ENCODE peak calls at places on chromosomes 16 and 17, in eight cellular contexts. One of them, this sample, is unnamed.

GRCh38 chr17:40548982-40549680 is 16.1 kb downstream of the CCR7 start:
- DNase-seq in CD8-positive, alpha-beta T cell: no peak
- DNase-seq in small intestine: peak
- DNase-seq in NAMALWA: no peak
- DNase-seq in AG20443: peak
- DNase-seq in amygdala: no peak
- DNase-seq in GM10248: no peak
- DNase-seq in GM04504: no peak
- DNase-seq in this sample: no peak

GRCh38 chr17:4520881-4521600 is 22.4 kb downstream of the SPNS2 start:
- DNase-seq in CD8-positive, alpha-beta T cell: no peak
- DNase-seq in small intestine: no peak
- DNase-seq in NAMALWA: no peak
- DNase-seq in AG20443: peak
- DNase-seq in amygdala: no peak
- DNase-seq in GM10248: no peak
- DNase-seq in GM04504: peak
- DNase-seq in this sample: no peak

GRCh38 chr16:2706085-2706484 is 13.9 kb downstream of the PRSS27 start:
- DNase-seq in CD8-positive, alpha-beta T cell: no peak
- DNase-seq in small intestine: no peak
- DNase-seq in NAMALWA: no peak
- DNase-seq in AG20443: no peak
- DNase-seq in amygdala: no peak
- DNase-seq in GM10248: no peak
- DNase-seq in GM04504: no peak
- DNase-seq in this sample: no peak

GRCh38 chr16:15559176-15559575 is 83.8 kb downstream of the MARF1 start:
- DNase-seq in CD8-positive, alpha-beta T cell: no peak
- DNase-seq in small intestine: no peak
- DNase-seq in NAMALWA: no peak
- DNase-seq in AG20443: no peak
- DNase-seq in amygdala: no peak
- DNase-seq in GM10248: no peak
- DNase-seq in GM04504: no peak
- DNase-seq in this sample: no peak

GRCh38 chr16:64615647-64616280 is 506.1 kb downstream of the CDH11 start:
- DNase-seq in CD8-positive, alpha-beta T cell: no peak
- DNase-seq in small intestine: no peak
- DNase-seq in NAMALWA: no peak
- DNase-seq in AG20443: no peak
- DNase-seq in amygdala: no peak
- DNase-seq in GM10248: no peak
- DNase-seq in GM04504: no peak
- DNase-seq in this sample: no peak

GRCh38 chr17:37830151-37830993 is 85.5 kb upstream of the HNF1B start:
- DNase-seq in CD8-positive, alpha-beta T cell: no peak
- DNase-seq in small intestine: no peak
- DNase-seq in NAMALWA: no peak
- DNase-seq in AG20443: no peak
- DNase-seq in amygdala: no peak
- DNase-seq in GM10248: no peak
- DNase-seq in GM04504: no peak
- DNase-seq in this sample: no peak

GRCh38 chr17:63445065-63445464 is 1.0 kb downstream of the CYB561 start:
- DNase-seq in CD8-positive, alpha-beta T cell: no peak
- DNase-seq in small intestine: peak
- DNase-seq in NAMALWA: no peak
- DNase-seq in AG20443: no peak
- DNase-seq in amygdala: no peak
- DNase-seq in GM10248: no peak
- DNase-seq in GM04504: no peak
- DNase-seq in this sample: no peak

GRCh38 chr17:75774471-75774987 is 9.5 kb upstream of the GALK1 start:
- DNase-seq in CD8-positive, alpha-beta T cell: no peak
- DNase-seq in small intestine: no peak
- DNase-seq in NAMALWA: no peak
- DNase-seq in AG20443: no peak
- DNase-seq in amygdala: no peak
- DNase-seq in GM10248: no peak
- DNase-seq in GM04504: no peak
- DNase-seq in this sample: peak

GRCh38 chr17:80811181-80812105 is 180.2 kb upstream of the CHMP6 start:
- DNase-seq in CD8-positive, alpha-beta T cell: no peak
- DNase-seq in small intestine: no peak
- DNase-seq in NAMALWA: no peak
- DNase-seq in AG20443: no peak
- DNase-seq in amygdala: no peak
- DNase-seq in GM10248: no peak
- DNase-seq in GM04504: no peak
- DNase-seq in this sample: peak

GRCh38 chr16:56912746-56913703 is 18.9 kb upstream of the HERPUD1 start:
- DNase-seq in CD8-positive, alpha-beta T cell: no peak
- DNase-seq in small intestine: peak
- DNase-seq in NAMALWA: no peak
- DNase-seq in AG20443: peak
- DNase-seq in amygdala: no peak
- DNase-seq in GM10248: peak
- DNase-seq in GM04504: peak
- DNase-seq in this sample: no peak

GRCh38 chr17:42251115-42251514 is 25.1 kb downstream of the STAT5B start:
- DNase-seq in CD8-positive, alpha-beta T cell: no peak
- DNase-seq in small intestine: no peak
- DNase-seq in NAMALWA: no peak
- DNase-seq in AG20443: no peak
- DNase-seq in amygdala: no peak
- DNase-seq in GM10248: no peak
- DNase-seq in GM04504: no peak
- DNase-seq in this sample: no peak

GRCh38 chr17:50931003-50931878 is 65.1 kb upstream of the TOB1 start:
- DNase-seq in CD8-positive, alpha-beta T cell: peak
- DNase-seq in small intestine: peak
- DNase-seq in NAMALWA: peak
- DNase-seq in AG20443: peak
- DNase-seq in amygdala: peak
- DNase-seq in GM10248: peak
- DNase-seq in GM04504: peak
- DNase-seq in this sample: peak

GRCh38 chr16:87634411-87634810 is 32.1 kb downstream of the JPH3 start:
- DNase-seq in CD8-positive, alpha-beta T cell: no peak
- DNase-seq in small intestine: no peak
- DNase-seq in NAMALWA: no peak
- DNase-seq in AG20443: no peak
- DNase-seq in amygdala: no peak
- DNase-seq in GM10248: no peak
- DNase-seq in GM04504: no peak
- DNase-seq in this sample: no peak

GRCh38 chr17:82880620-82881019 is 40.8 kb upstream of the ZNF750 start:
- DNase-seq in CD8-positive, alpha-beta T cell: no peak
- DNase-seq in small intestine: no peak
- DNase-seq in NAMALWA: no peak
- DNase-seq in AG20443: no peak
- DNase-seq in amygdala: no peak
- DNase-seq in GM10248: no peak
- DNase-seq in GM04504: no peak
- DNase-seq in this sample: no peak